ENCODE peak calls at places on chromosomes 13 and 19, in ten cellular contexts. B is astrocyte of the cerebellum, M is Panc1, C is SK-N-SH, G is PC-3, Z is cardiac fibroblast, T is lower leg skin, V is esophagus squamous epithelium, N is AG04450, L is cardiac muscle cell. Q is an unnamed sample.

GRCh38 chr13:34164585-34164984 is 346.6 kb downstream of the RFC3 start:
- DNase-seq in T (no peak), V (no peak), M (no peak), N (no peak), Z (no peak), B (no peak), C (no peak), L (no peak), G (peak; percentile 19), Q (no peak)

GRCh38 chr19:16470911-16471811 is 609 bp downstream of the EPS15L1 start:
- DNase-seq in V (no peak), Z (peak; percentile 44), G (peak; percentile 42), T (no peak), N (no peak), M (no peak), B (no peak), L (peak; percentile 44), C (no peak), Q (peak; percentile 11)

GRCh38 chr19:48487944-48488343 is 18.8 kb downstream of the CYTH2 start:
- DNase-seq in N (no peak), L (peak; percentile 48), V (no peak), T (peak; percentile 74), G (peak; percentile 97), B (no peak), C (no peak), Z (peak; percentile 70), M (peak; percentile 81), Q (no peak)

GRCh38 chr19:8050274-8051096 is 2.1 kb upstream of the CCL25 start:
- DNase-seq in G (peak; percentile 88), N (peak; percentile 20), C (peak; percentile 98), T (peak; percentile 84), Z (peak; percentile 79), B (peak; percentile 15), L (peak; percentile 78), V (peak; percentile 24), M (peak; percentile 43), Q (peak; percentile 25)

GRCh38 chr19:46660008-46660517 is 919 bp downstream of the DACT3 start:
- DNase-seq in L (peak; percentile 43), V (no peak), G (no peak), B (no peak), T (no peak), M (no peak), Z (peak; percentile 41), N (no peak), C (peak; percentile 81), Q (no peak)

GRCh38 chr13:101382086-101382485 is 34.2 kb downstream of the NALCN start:
- DNase-seq in V (no peak), B (no peak), Z (no peak), N (no peak), C (no peak), M (no peak), T (no peak), G (no peak), L (no peak), Q (no peak)

GRCh38 chr19:57615346-57615745 is 1.3 kb downstream of the ZNF134 start:
- DNase-seq in V (no peak), Z (no peak), T (no peak), B (no peak), L (no peak), N (no peak), M (no peak), G (no peak), C (no peak), Q (no peak)

GRCh38 chr13:106033634-106034033 is 501.8 kb downstream of the EFNB2 start:
- DNase-seq in Z (peak; percentile 81), V (no peak), L (peak; percentile 87), C (no peak), B (peak; percentile 20), N (peak; percentile 15), M (no peak), T (no peak), G (peak; percentile 49), Q (peak; percentile 82)

GRCh38 chr19:35052599-35053190 is 11.2 kb downstream of the HPN start:
- DNase-seq in M (no peak), L (no peak), Z (no peak), B (no peak), C (no peak), G (no peak), T (no peak), N (no peak), V (no peak), Q (no peak)

GRCh38 chr19:44700547-44700946 is 1.6 kb downstream of the CEACAM16 start:
- DNase-seq in N (no peak), C (no peak), M (no peak), T (no peak), L (no peak), Z (no peak), V (no peak), B (no peak), G (no peak), Q (no peak)

GRCh38 chr13:74770361-74770760 is 636.2 kb upstream of the KLF12 start:
- DNase-seq in C (no peak), T (no peak), M (no peak), L (peak; percentile 91), B (peak; percentile 59), Z (peak; percentile 92), G (peak; percentile 78), N (peak; percentile 46), V (no peak), Q (peak; percentile 80)

GRCh38 chr13:51453308-51453958 is 597 bp upstream of the INTS6 start:
- DNase-seq in V (peak; percentile 79), M (no peak), Z (no peak), T (peak; percentile 77), B (no peak), C (peak; percentile 84), G (no peak), L (no peak), N (no peak), Q (no peak)

GRCh38 chr13:98868932-98869331 is 108.9 kb downstream of the DOCK9 start:
- DNase-seq in V (no peak), T (no peak), G (no peak), N (no peak), Z (no peak), C (no peak), L (no peak), M (no peak), B (no peak), Q (no peak)

GRCh38 chr13:105278797-105279425 is 1256.6 kb downstream of the EFNB2 start:
- DNase-seq in B (no peak), G (peak; percentile 3), V (no peak), M (no peak), T (no peak), L (no peak), Z (no peak), C (no peak), N (no peak), Q (no peak)

GRCh38 chr19:55178781-55179569 is 1.1 kb downstream of the SYT5 start:
- DNase-seq in C (peak; percentile 97), V (no peak), B (no peak), L (peak; percentile 88), Z (peak; percentile 88), G (peak; percentile 64), M (peak; percentile 54), N (no peak), T (no peak), Q (peak; percentile 43)
- H3K4me3 ChIP-seq in C (peak overlapping the region; percentile 54), V (peak overlapping the region; percentile 6), B (peak overlapping the region; percentile 11), L (peak overlapping the region; percentile 20), Z (peak overlapping the region; percentile 24), G (no peak overlapping the region), M (peak overlapping the region; percentile 67), N (peak overlapping the region; percentile 57), T (no peak overlapping the region), Q (peak overlapping the region; percentile 50)

DNA sequence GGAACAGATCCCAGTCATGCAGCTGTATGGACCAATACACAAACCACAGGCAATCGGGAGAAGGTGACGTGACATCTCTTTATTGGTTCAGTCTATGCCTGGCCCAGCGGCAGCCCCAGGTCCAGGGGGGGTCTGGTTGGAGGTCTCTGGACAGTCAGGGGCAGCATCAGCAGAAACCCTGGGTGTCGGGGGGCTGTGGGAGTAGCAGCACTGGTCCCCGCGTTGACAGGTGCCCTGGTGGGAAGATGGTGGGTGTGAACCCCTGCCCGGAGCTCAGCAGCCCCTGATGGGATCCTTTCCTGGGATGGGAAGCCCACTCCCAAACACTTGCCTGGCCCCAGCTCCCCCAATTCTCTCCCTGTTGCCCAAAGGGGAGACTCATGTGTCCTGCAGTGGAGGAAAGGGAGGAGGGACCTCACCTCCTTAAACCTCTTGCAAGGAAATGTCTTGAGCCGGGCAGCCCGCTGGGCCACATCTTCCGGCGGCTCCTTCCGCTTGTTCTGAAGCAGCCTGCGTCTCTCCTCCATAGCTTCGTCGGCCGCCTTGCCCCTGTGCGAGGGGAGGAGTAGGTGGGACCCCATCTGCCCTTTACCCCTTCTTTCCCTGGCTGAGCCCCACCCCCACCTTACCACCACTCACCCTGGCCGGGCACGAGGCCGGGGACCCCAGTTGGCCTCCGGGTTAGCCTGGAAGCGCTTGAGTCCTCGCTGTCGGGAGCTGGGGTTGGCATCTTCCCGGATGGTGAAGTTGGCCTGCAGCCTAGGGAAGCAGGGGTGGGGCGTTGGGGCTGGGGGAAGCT is 2.4 kb upstream of the LYL1 start:
- DNase-seq in N (no peak), L (no peak), V (no peak), G (no peak), Z (no peak), C (no peak), T (no peak), M (no peak), B (no peak), Q (no peak)
- H3K4me3 ChIP-seq in N (no peak overlapping the region), L (no peak overlapping the region), V (peak overlapping the region; percentile 28), G (peak overlapping the region; percentile 57), Z (no peak overlapping the region), C (no peak overlapping the region), T (no peak overlapping the region), M (no peak overlapping the region), B (no peak overlapping the region), Q (no peak overlapping the region)

GRCh38 chr13:111904166-111904565 is 162.8 kb upstream of the SOX1 start:
- DNase-seq in L (no peak), M (no peak), B (no peak), V (no peak), T (no peak), G (no peak), Z (no peak), N (no peak), C (no peak), Q (no peak)
- H3K4me3 ChIP-seq in L (no peak overlapping the region), M (no peak overlapping the region), B (no peak overlapping the region), V (no peak overlapping the region), T (no peak overlapping the region), G (no peak overlapping the region), Z (no peak overlapping the region), N (no peak overlapping the region), C (no peak overlapping the region), Q (no peak overlapping the region)

GRCh38 chr19:12799723-12800343 is 1.8 kb downstream of the PRDX2 start:
- DNase-seq in N (no peak), G (no peak), M (no peak), Z (no peak), L (no peak), T (no peak), V (no peak), C (no peak), B (no peak), Q (no peak)

GRCh38 chr19:12802267-12803106 is 618 bp downstream of the THSD8 start:
- DNase-seq in T (no peak), Z (no peak), V (no peak), L (peak; percentile 21), M (no peak), B (no peak), G (peak; percentile 38), N (no peak), C (no peak), Q (no peak)

GRCh38 chr19:12800873-12801465 is 631 bp downstream of the PRDX2 start:
- DNase-seq in T (no peak), G (peak; percentile 22), Z (no peak), L (no peak), V (no peak), B (no peak), N (no peak), M (no peak), C (peak; percentile 57), Q (no peak)

GRCh38 chr19:12801466-12802266 is at the start of the genes PRDX2 and THSD8:
- DNase-seq in G (peak; percentile 89), M (no peak), C (peak; percentile 94), Z (peak; percentile 85), B (no peak), L (peak; percentile 86), V (no peak), T (peak; percentile 43), N (no peak), Q (no peak)

GRCh38 chr19:12800344-12800732 is 1.3 kb downstream of the PRDX2 start:
- DNase-seq in N (no peak), G (no peak), Z (no peak), B (no peak), M (no peak), L (no peak), T (no peak), C (no peak), V (no peak), Q (no peak)
- H3K4me3 ChIP-seq in N (peak overlapping the region; percentile 93), G (peak overlapping the region; percentile 81), Z (no peak overlapping the region), B (peak overlapping the region; percentile 88), M (no peak overlapping the region), L (peak overlapping the region; percentile 73), T (no peak overlapping the region), C (no peak overlapping the region), V (peak overlapping the region; percentile 86), Q (peak overlapping the region; percentile 92)